ENCODE peak calls at places on chromosomes 13 and 19, in six cellular contexts. Z, T, S, N, K and U are unnamed samples.

GRCh38 chr13:31801088-31801487 is 61.8 kb downstream of the RXFP2 start:
- DNase-seq in N (no peak), S (no peak), Z (no peak), T (no peak), K (no peak), U (no peak)

GRCh38 chr19:15123900-15124299 is 16.7 kb downstream of the SYDE1 start:
- DNase-seq in K (no peak), S (no peak), Z (no peak), N (no peak), T (no peak), U (no peak)

GRCh38 chr19:8641908-8642547 is 11.6 kb downstream of the NFILZ start:
- DNase-seq in Z (peak; percentile 68), N (no peak), K (no peak), T (peak; percentile 57), S (peak; percentile 71), U (peak; percentile 44)

GRCh38 chr13:68713394-68713793 is 1394.2 kb upstream of the ATXN8OS start:
- DNase-seq in S (no peak), N (no peak), K (no peak), T (no peak), Z (no peak), U (no peak)

GRCh38 chr13:101612736-101613135 is 160.3 kb downstream of the ITGBL1 start:
- DNase-seq in T (no peak), Z (no peak), S (no peak), N (no peak), K (no peak), U (no peak)

GRCh38 chr19:47341734-47342133 is 7.4 kb upstream of the DHX34 start:
- DNase-seq in S (no peak), Z (no peak), K (no peak), N (no peak), T (no peak), U (no peak)

GRCh38 chr19:45585158-45585577 is 566 bp upstream of the OPA3 start:
- DNase-seq in Z (no peak), T (no peak), K (no peak), N (no peak), S (no peak), U (no peak)

GRCh38 chr19:29001006-29001921 is 211.7 kb downstream of the UQCRFS1 start:
- DNase-seq in Z (no peak), N (no peak), T (no peak), S (no peak), K (no peak), U (no peak)

GRCh38 chr13:109704771-109705628 is 81.4 kb downstream of the IRS2 start:
- DNase-seq in T (no peak), S (no peak), K (no peak), N (no peak), Z (peak; percentile 87), U (no peak)

GRCh38 chr13:78596701-78597550 is 6.4 kb downstream of the POU4F1 start:
- DNase-seq in Z (no peak), K (peak; percentile 68), T (no peak), S (no peak), N (peak; percentile 61), U (no peak)

GRCh38 chr19:50673118-50673517 is 23.9 kb downstream of the C19orf81 start:
- DNase-seq in S (no peak), N (no peak), K (no peak), Z (no peak), T (no peak), U (no peak)

GRCh38 chr13:98687319-98687718 is 65.2 kb downstream of the SLC15A1 start:
- DNase-seq in K (no peak), S (no peak), N (no peak), T (no peak), Z (no peak), U (no peak)

GRCh38 chr19:53422551-53422950 is 9.2 kb upstream of the ZNF761 start:
- DNase-seq in Z (no peak), S (no peak), T (no peak), K (no peak), N (no peak), U (no peak)

GRCh38 chr13:84130739-84131138 is 248.5 kb upstream of the SLITRK1 start:
- DNase-seq in T (no peak), Z (peak; percentile 32), N (no peak), S (no peak), K (no peak), U (no peak)

GRCh38 chr19:17357078-17357666 is 19.8 kb downstream of the GTPBP3 start:
- DNase-seq in Z (no peak), S (no peak), N (no peak), K (no peak), T (no peak), U (no peak)

GRCh38 chr13:100537486-100537885 is 51.1 kb downstream of the GGACT start:
- DNase-seq in N (no peak), Z (no peak), K (no peak), S (no peak), T (no peak), U (no peak)
- TF ChIP-seq JUN in N (no peak), Z (no peak), K (no peak), S (no peak), T (no peak), U (no peak)

DNA sequence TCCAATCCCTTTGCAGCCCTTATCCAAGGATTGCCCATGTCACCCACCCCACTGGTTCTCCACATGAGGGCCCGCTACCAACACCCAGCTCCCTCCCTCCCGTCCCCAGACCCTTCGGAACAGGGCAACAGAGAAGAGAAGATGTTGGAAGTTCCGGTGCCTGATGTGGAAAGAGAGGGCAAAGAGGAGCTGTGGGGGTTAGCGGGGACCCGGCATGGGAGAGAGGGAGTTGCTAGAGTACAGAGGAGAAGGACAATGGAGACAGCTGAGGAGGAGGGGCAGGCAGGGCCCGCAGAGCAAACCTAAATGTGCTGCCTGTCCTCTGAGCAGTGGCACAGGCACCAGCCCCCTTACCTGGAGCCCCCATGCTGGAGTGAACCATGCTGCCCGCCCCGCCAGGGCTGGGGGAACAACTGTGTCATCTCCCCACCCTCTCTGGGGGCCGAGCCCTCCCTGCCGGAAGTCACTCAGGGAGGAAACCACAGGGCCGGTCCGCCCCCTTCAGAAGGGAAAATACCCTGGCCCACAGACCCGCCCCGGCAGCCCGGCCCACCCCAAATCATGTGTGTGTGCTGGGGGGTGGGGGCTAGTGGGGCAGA is at the start of gene POU2F2:
- DNase-seq in S (no peak), T (peak; percentile 40), N (peak; percentile 27), Z (no peak), K (peak; percentile 69), U (no peak)
- TF ChIP-seq JUN in S (no peak), T (no peak), N (no peak), Z (no peak), K (no peak), U (no peak)

GRCh38 chr13:108597943-108598342 is 31.5 kb upstream of the MYO16 start:
- DNase-seq in T (no peak), S (peak; percentile 8), N (no peak), K (no peak), Z (peak; percentile 12), U (no peak)
- TF ChIP-seq JUN in T (no peak), S (no peak), N (no peak), K (no peak), Z (no peak), U (no peak)

GRCh38 chr19:21586341-21587116 is 81.1 kb downstream of the ZNF429 start:
- DNase-seq in Z (no peak), K (peak; percentile 72), N (no peak), S (no peak), T (no peak), U (no peak)
- TF ChIP-seq JUN in Z (no peak), K (no peak), N (no peak), S (no peak), T (no peak), U (no peak)

GRCh38 chr13:25902946-25903345 is 148.9 kb downstream of the SHISA2 start:
- DNase-seq in S (no peak), K (no peak), N (no peak), T (no peak), Z (no peak), U (no peak)
- TF ChIP-seq JUN in S (no peak), K (no peak), N (no peak), T (no peak), Z (no peak), U (no peak)

GRCh38 chr13:100439247-100439955 is 149.2 kb downstream of the GGACT start:
- DNase-seq in K (no peak), Z (peak; percentile 24), N (peak; percentile 20), T (no peak), S (no peak), U (no peak)

GRCh38 chr13:100443278-100443997 is 145.2 kb downstream of the GGACT start:
- DNase-seq in T (no peak), N (no peak), S (no peak), K (no peak), Z (no peak), U (no peak)

GRCh38 chr13:100442095-100442832 is 146.3 kb downstream of the GGACT start:
- DNase-seq in S (no peak), T (no peak), Z (no peak), K (no peak), N (no peak), U (no peak)

GRCh38 chr13:100438059-100438788 is 150.4 kb downstream of the GGACT start:
- DNase-seq in S (no peak), K (no peak), Z (no peak), N (no peak), T (no peak), U (no peak)

GRCh38 chr13:100440756-100441421 is 147.7 kb downstream of the GGACT start:
- DNase-seq in Z (no peak), N (no peak), T (no peak), K (no peak), S (peak; percentile 41), U (peak; percentile 63)
- TF ChIP-seq JUN in Z (no peak), N (no peak), T (no peak), K (no peak), S (no peak), U (peak; percentile 38)

DNA sequence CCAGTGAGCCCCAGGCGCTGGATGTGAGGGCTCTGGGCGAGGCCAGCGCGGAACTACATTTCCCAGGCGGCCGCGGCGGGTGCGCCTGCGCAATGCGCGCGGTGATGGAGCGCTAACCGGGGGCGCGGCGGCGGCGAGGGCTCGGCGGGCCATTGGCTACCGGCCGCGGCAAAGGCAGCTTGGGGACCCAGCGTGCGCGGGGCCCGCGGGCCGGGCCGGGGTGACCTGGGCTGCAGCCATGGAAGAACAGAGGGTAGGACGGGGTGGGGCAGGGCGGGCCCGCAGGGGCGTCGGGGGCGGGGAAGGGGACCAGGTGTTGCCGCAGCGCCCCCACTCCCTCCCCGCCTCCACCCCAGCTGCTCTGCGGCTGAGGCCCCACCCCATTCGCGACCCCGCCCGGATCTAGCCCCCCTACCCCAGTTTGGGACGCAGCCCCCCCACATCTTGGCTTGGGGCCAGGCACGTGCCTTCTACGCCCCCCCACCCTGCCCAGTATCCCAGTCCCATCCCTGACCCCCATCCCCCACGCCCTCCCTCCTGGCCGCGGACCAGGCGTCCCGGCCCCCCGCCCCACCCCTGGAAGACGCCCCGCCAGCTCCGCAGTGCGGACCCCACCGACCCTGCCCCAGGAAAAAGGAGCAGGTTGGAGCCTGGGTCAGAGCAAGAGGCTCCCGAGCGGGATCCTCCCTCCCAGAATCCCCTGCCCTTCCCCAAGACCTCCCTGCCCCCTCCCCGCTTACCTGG is at the start of gene FSD1:
- DNase-seq in T (peak; percentile 96), Z (peak; percentile 52), K (peak; percentile 95), S (no peak), N (peak; percentile 87), U (peak; percentile 47)
- TF ChIP-seq JUN in T (no peak), Z (no peak), K (no peak), S (no peak), N (no peak), U (no peak)

GRCh38 chr19:57165846-57166245 is 1.4 kb downstream of the DUXA start:
- DNase-seq in S (no peak), Z (no peak), N (no peak), K (no peak), T (no peak), U (no peak)
- TF ChIP-seq JUN in S (no peak), Z (no peak), N (no peak), K (no peak), T (no peak), U (no peak)